ENCODE peak calls at places on chromosome 12, in seven cellular contexts. One of them, this sample, is unnamed. For H3K4me1, the result is how much of the 10 kb centered on the place peaks cover.

GRCh38 chr12:72273851-72274284 is 1.7 kb downstream of the TRHDE start:
- DNase-seq in DND-41: no peak
- DNase-seq in lung: no peak
- DNase-seq in transverse colon: no peak
- DNase-seq in stomach: no peak
- DNase-seq in PC-9: no peak
- DNase-seq in cardiac muscle cell: no peak
- DNase-seq in this sample: no peak

GRCh38 chr12:98123186-98123585 is 392.2 kb upstream of the TMPO start:
- DNase-seq in cardiac muscle cell: no peak
- DNase-seq in lung: no peak
- DNase-seq in stomach: no peak
- DNase-seq in transverse colon: no peak
- DNase-seq in PC-9: no peak
- DNase-seq in DND-41: no peak
- DNase-seq in this sample: no peak

GRCh38 chr12:92786045-92786444 is 83.3 kb downstream of the PLEKHG7 start:
- DNase-seq in PC-9: no peak
- DNase-seq in stomach: no peak
- DNase-seq in DND-41: no peak
- DNase-seq in transverse colon: no peak
- DNase-seq in lung: no peak
- DNase-seq in cardiac muscle cell: no peak
- DNase-seq in this sample: no peak

GRCh38 chr12:104340917-104341611 is 37.5 kb downstream of the EID3 start:
- DNase-seq in DND-41: no peak
- DNase-seq in transverse colon: no peak
- DNase-seq in lung: no peak
- DNase-seq in PC-9: no peak
- DNase-seq in cardiac muscle cell: no peak
- DNase-seq in stomach: no peak
- DNase-seq in this sample: no peak

GRCh38 chr12:65822732-65823480 is 1.4 kb upstream of the HMGA2 start:
- DNase-seq in PC-9: peak
- DNase-seq in stomach: peak
- DNase-seq in DND-41: no peak
- DNase-seq in lung: no peak
- DNase-seq in cardiac muscle cell: peak
- DNase-seq in transverse colon: peak
- DNase-seq in this sample: peak

GRCh38 chr12:84706374-84706773 is 206.2 kb downstream of the SLC6A15 start:
- DNase-seq in lung: no peak
- DNase-seq in transverse colon: no peak
- DNase-seq in PC-9: no peak
- DNase-seq in DND-41: no peak
- DNase-seq in stomach: no peak
- DNase-seq in cardiac muscle cell: no peak
- DNase-seq in this sample: no peak

GRCh38 chr12:49339464-49339861 is 2.5 kb upstream of the C1QL4 start:
- DNase-seq in PC-9: no peak
- DNase-seq in stomach: peak
- DNase-seq in lung: no peak
- DNase-seq in DND-41: no peak
- DNase-seq in transverse colon: peak
- DNase-seq in cardiac muscle cell: no peak
- DNase-seq in this sample: no peak

GRCh38 chr12:58592817-58593216 is 327.5 kb downstream of the LRIG3 start:
- DNase-seq in PC-9: no peak
- DNase-seq in transverse colon: no peak
- DNase-seq in lung: no peak
- DNase-seq in cardiac muscle cell: no peak
- DNase-seq in DND-41: no peak
- DNase-seq in stomach: no peak
- DNase-seq in this sample: no peak

GRCh38 chr12:69655616-69656336 is 43.3 kb downstream of the BEST3 start:
- DNase-seq in DND-41: no peak
- DNase-seq in transverse colon: no peak
- DNase-seq in stomach: no peak
- DNase-seq in PC-9: no peak
- DNase-seq in cardiac muscle cell: peak
- DNase-seq in lung: no peak
- DNase-seq in this sample: peak

GRCh38 chr12:64968989-64969819 is 144.8 kb downstream of the TBC1D30 start:
- DNase-seq in PC-9: peak
- DNase-seq in DND-41: no peak
- DNase-seq in stomach: no peak
- DNase-seq in cardiac muscle cell: no peak
- DNase-seq in lung: no peak
- DNase-seq in transverse colon: no peak
- DNase-seq in this sample: no peak

DNA sequence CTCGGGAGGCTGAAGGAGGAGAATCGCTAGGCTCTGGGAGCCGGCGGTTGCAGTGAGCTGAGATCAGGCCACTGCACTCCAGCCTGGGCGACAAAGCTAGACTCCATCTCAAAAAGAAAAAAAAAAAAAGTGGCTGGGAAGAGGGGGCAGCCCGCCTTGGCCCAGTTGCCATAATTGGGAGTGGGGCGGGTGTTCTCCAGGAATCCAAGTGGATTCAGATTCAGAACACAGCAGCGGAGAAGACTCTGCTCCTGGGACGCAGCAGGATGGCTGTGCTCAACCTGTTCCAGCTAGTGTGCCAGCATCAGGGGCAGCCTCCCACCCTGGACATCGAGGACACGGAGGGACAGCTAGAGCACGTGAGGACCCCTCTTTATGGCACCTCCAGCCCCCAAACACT is 5.5 kb downstream of the CFAP73 start:
- DNase-seq in lung: no peak
- DNase-seq in PC-9: no peak
- DNase-seq in cardiac muscle cell: no peak
- DNase-seq in stomach: no peak
- DNase-seq in transverse colon: no peak
- DNase-seq in DND-41: no peak
- DNase-seq in this sample: no peak
- TF ChIP-seq CTCF in lung: no peak
- TF ChIP-seq CTCF in PC-9: no peak
- TF ChIP-seq CTCF in cardiac muscle cell: no peak
- TF ChIP-seq CTCF in stomach: no peak
- TF ChIP-seq CTCF in transverse colon: no peak
- TF ChIP-seq CTCF in DND-41: no peak
- TF ChIP-seq CTCF in this sample: no peak

GRCh38 chr12:105931762-105932587 is 206.8 kb downstream of the NUAK1 start:
- DNase-seq in DND-41: no peak
- DNase-seq in cardiac muscle cell: no peak
- DNase-seq in PC-9: no peak
- DNase-seq in transverse colon: no peak
- DNase-seq in lung: no peak
- DNase-seq in stomach: no peak
- DNase-seq in this sample: no peak
- H3K4me3 ChIP-seq in DND-41: no peak
- H3K4me3 ChIP-seq in cardiac muscle cell: no peak
- H3K4me3 ChIP-seq in PC-9: no peak
- H3K4me3 ChIP-seq in transverse colon: no peak
- H3K4me3 ChIP-seq in lung: no peak
- H3K4me3 ChIP-seq in stomach: no peak
- H3K4me3 ChIP-seq in this sample: no peak

GRCh38 chr12:52187640-52188039 is 4.2 kb downstream of the KRT80 start:
- DNase-seq in stomach: no peak
- DNase-seq in PC-9: no peak
- DNase-seq in DND-41: no peak
- DNase-seq in cardiac muscle cell: no peak
- DNase-seq in lung: no peak
- DNase-seq in transverse colon: no peak
- DNase-seq in this sample: no peak

GRCh38 chr12:52189376-52190174 is 2.2 kb downstream of the KRT80 start:
- DNase-seq in PC-9: no peak
- DNase-seq in lung: no peak
- DNase-seq in cardiac muscle cell: no peak
- DNase-seq in stomach: no peak
- DNase-seq in transverse colon: no peak
- DNase-seq in DND-41: no peak
- DNase-seq in this sample: no peak

GRCh38 chr12:52186135-52186840 is 5.5 kb downstream of the KRT80 start:
- DNase-seq in transverse colon: no peak
- DNase-seq in DND-41: no peak
- DNase-seq in PC-9: peak
- DNase-seq in stomach: no peak
- DNase-seq in lung: no peak
- DNase-seq in cardiac muscle cell: no peak
- DNase-seq in this sample: no peak

GRCh38 chr12:52187206-52187605 is 4.6 kb downstream of the KRT80 start:
- DNase-seq in PC-9: no peak
- DNase-seq in DND-41: no peak
- DNase-seq in transverse colon: no peak
- DNase-seq in cardiac muscle cell: no peak
- DNase-seq in lung: no peak
- DNase-seq in stomach: no peak
- DNase-seq in this sample: no peak

DNA sequence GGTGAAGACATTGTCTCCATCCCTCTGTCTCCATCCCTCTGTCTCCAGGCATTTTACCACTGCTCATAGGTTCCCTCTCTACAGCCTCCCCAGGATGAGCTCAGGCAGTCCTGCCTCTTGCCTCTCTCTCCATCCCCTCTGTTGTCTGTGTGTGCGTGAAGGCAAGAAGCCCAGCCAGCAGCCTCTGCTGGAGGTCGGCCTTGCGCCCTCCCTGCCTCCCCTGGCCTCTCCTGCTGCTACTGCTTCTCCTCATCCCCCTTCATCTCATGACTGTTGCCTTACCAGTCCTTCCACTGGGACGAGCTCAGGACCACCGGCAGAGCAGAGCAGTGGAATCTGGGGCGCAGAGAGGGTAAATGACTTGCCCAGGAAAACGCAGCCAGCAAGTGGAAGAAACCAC is 3.2 kb downstream of the KRT80 start:
- DNase-seq in stomach: no peak
- DNase-seq in lung: no peak
- DNase-seq in PC-9: no peak
- DNase-seq in cardiac muscle cell: no peak
- DNase-seq in DND-41: no peak
- DNase-seq in transverse colon: no peak
- DNase-seq in this sample: no peak
- H3K4me1 ChIP-seq in stomach: half or more
- H3K4me1 ChIP-seq in lung: under half
- H3K4me1 ChIP-seq in PC-9: half or more
- H3K4me1 ChIP-seq in cardiac muscle cell: under half
- H3K4me1 ChIP-seq in DND-41: under half
- H3K4me1 ChIP-seq in transverse colon: under half
- H3K4me1 ChIP-seq in this sample: under half

GRCh38 chr12:53056296-53056695 is 6.4 kb downstream of the TNS2 start:
- DNase-seq in transverse colon: peak
- DNase-seq in PC-9: no peak
- DNase-seq in cardiac muscle cell: no peak
- DNase-seq in stomach: no peak
- DNase-seq in DND-41: no peak
- DNase-seq in lung: no peak
- DNase-seq in this sample: no peak

GRCh38 chr12:53055471-53056266 is 5.8 kb downstream of the TNS2 start:
- DNase-seq in stomach: no peak
- DNase-seq in PC-9: no peak
- DNase-seq in DND-41: no peak
- DNase-seq in cardiac muscle cell: no peak
- DNase-seq in lung: peak
- DNase-seq in transverse colon: peak
- DNase-seq in this sample: no peak

GRCh38 chr12:53053223-53054111 is 3.6 kb downstream of the TNS2 start:
- DNase-seq in transverse colon: peak
- DNase-seq in cardiac muscle cell: peak
- DNase-seq in DND-41: no peak
- DNase-seq in lung: peak
- DNase-seq in stomach: peak
- DNase-seq in PC-9: peak
- DNase-seq in this sample: peak

GRCh38 chr12:53052419-53053222 is 2.8 kb downstream of the TNS2 start:
- DNase-seq in PC-9: peak
- DNase-seq in cardiac muscle cell: no peak
- DNase-seq in lung: peak
- DNase-seq in stomach: peak
- DNase-seq in transverse colon: peak
- DNase-seq in DND-41: no peak
- DNase-seq in this sample: peak

DNA sequence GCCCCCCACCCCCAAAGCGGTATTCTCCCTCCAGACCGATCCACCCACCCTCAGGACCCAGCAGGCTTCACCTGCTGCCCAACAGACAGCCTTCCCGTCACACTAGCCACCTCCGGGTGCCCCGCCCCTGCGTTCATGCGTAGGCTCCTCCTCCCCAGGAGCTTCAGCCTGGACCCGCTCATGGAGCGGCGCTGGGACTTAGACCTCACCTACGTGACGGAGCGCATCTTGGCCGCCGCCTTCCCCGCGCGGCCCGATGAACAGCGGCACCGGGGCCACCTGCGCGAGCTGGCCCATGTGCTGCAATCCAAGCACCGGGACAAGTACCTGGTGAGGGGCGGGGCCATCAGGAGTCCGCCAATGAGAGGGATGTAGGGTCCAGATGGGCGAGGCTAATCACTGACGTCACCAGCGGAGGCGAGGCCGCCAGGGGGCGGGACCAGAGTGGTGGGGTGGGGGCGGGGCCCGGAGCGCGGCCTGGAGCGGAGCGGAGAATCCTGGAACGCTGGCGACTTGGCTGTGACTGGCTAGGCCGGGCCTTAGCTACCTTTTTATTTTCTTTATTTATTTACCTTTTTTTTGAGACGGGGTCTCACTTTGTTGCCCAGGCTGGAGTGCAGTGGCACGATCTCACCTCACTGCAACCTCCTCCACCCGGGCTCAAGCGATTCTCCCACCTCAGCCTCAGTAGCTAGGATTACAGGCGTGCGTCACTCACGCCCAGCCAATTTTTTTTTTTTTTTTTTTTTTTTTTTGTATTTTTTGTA is 4.4 kb downstream of the TNS2 start:
- DNase-seq in transverse colon: peak
- DNase-seq in DND-41: no peak
- DNase-seq in cardiac muscle cell: peak
- DNase-seq in PC-9: peak
- DNase-seq in lung: peak
- DNase-seq in stomach: peak
- DNase-seq in this sample: peak
- TF ChIP-seq CTCF in transverse colon: no peak
- TF ChIP-seq CTCF in DND-41: no peak
- TF ChIP-seq CTCF in cardiac muscle cell: no peak
- TF ChIP-seq CTCF in PC-9: no peak
- TF ChIP-seq CTCF in lung: no peak
- TF ChIP-seq CTCF in stomach: no peak
- TF ChIP-seq CTCF in this sample: no peak

This sample was measured in Caco-2.